ENCODE peak calls at places on chromosomes 2 and 18, in five cellular contexts. One of them, this sample, is unnamed. For H3K4me1, the result is how much of the 10 kb centered on the place peaks cover.

GRCh38 chr2:23505984-23506380 is 121.0 kb downstream of the KLHL29 start:
- DNase-seq in HepG2: no peak
- DNase-seq in GM12878: no peak
- DNase-seq in H1: no peak
- DNase-seq in A549: no peak
- DNase-seq in this sample: no peak

GRCh38 chr2:129479892-129480291 is 499.6 kb upstream of the RAB6C start:
- DNase-seq in A549: no peak
- DNase-seq in H1: no peak
- DNase-seq in HepG2: no peak
- DNase-seq in GM12878: no peak
- DNase-seq in this sample: no peak

GRCh38 chr2:25009954-25010353 is 31.9 kb upstream of the EFR3B start:
- DNase-seq in GM12878: no peak
- DNase-seq in H1: no peak
- DNase-seq in HepG2: no peak
- DNase-seq in A549: peak
- DNase-seq in this sample: no peak

GRCh38 chr2:65417509-65418085 is 14.8 kb downstream of the SPRED2 start:
- DNase-seq in H1: no peak
- DNase-seq in A549: no peak
- DNase-seq in HepG2: no peak
- DNase-seq in GM12878: no peak
- DNase-seq in this sample: no peak

GRCh38 chr2:20484810-20485611 is 38.1 kb downstream of the RHOB start:
- DNase-seq in H1: no peak
- DNase-seq in HepG2: no peak
- DNase-seq in GM12878: no peak
- DNase-seq in A549: no peak
- DNase-seq in this sample: no peak

GRCh38 chr18:24934231-24934932 is 417.6 kb downstream of the ZNF521 start:
- DNase-seq in A549: no peak
- DNase-seq in HepG2: no peak
- DNase-seq in GM12878: no peak
- DNase-seq in H1: no peak
- DNase-seq in this sample: no peak

GRCh38 chr2:218020281-218020680 is 17.5 kb upstream of the TNS1 start:
- DNase-seq in A549: no peak
- DNase-seq in H1: no peak
- DNase-seq in GM12878: no peak
- DNase-seq in HepG2: no peak
- DNase-seq in this sample: no peak

GRCh38 chr2:44707945-44708645 is 233.4 kb upstream of the SIX3 start:
- DNase-seq in HepG2: no peak
- DNase-seq in A549: no peak
- DNase-seq in H1: no peak
- DNase-seq in GM12878: peak
- DNase-seq in this sample: no peak

GRCh38 chr2:96129528-96130120 is 8.7 kb downstream of the ASTL start:
- DNase-seq in A549: no peak
- DNase-seq in GM12878: no peak
- DNase-seq in HepG2: no peak
- DNase-seq in H1: no peak
- DNase-seq in this sample: no peak

GRCh38 chr2:74199275-74199701 is 873 bp downstream of the MTHFD2 start:
- DNase-seq in HepG2: no peak
- DNase-seq in GM12878: no peak
- DNase-seq in H1: no peak
- DNase-seq in A549: no peak
- DNase-seq in this sample: no peak

GRCh38 chr2:48779019-48779418 is 23.5 kb upstream of the LHCGR start:
- DNase-seq in GM12878: no peak
- DNase-seq in HepG2: no peak
- DNase-seq in H1: no peak
- DNase-seq in A549: no peak
- DNase-seq in this sample: no peak

GRCh38 chr2:161077367-161078210 is 82.6 kb upstream of the TANK start:
- DNase-seq in A549: no peak
- DNase-seq in HepG2: no peak
- DNase-seq in H1: no peak
- DNase-seq in GM12878: peak
- DNase-seq in this sample: no peak

GRCh38 chr2:239727776-239728600 is 297.2 kb downstream of the NDUFA10 start:
- DNase-seq in A549: no peak
- DNase-seq in HepG2: no peak
- DNase-seq in H1: no peak
- DNase-seq in GM12878: no peak
- DNase-seq in this sample: no peak

GRCh38 chr2:15986644-15987043 is 46.3 kb downstream of the MYCN start:
- DNase-seq in GM12878: no peak
- DNase-seq in HepG2: no peak
- DNase-seq in H1: no peak
- DNase-seq in A549: no peak
- DNase-seq in this sample: no peak

GRCh38 chr2:15988724-15989123 is 48.4 kb downstream of the MYCN start:
- DNase-seq in A549: no peak
- DNase-seq in HepG2: no peak
- DNase-seq in GM12878: no peak
- DNase-seq in H1: no peak
- DNase-seq in this sample: no peak

GRCh38 chr2:15985531-15985930 is 45.2 kb downstream of the MYCN start:
- DNase-seq in A549: no peak
- DNase-seq in H1: no peak
- DNase-seq in GM12878: no peak
- DNase-seq in HepG2: no peak
- DNase-seq in this sample: no peak

GRCh38 chr2:15984367-15985255 is 44.3 kb downstream of the MYCN start:
- DNase-seq in HepG2: no peak
- DNase-seq in A549: no peak
- DNase-seq in GM12878: no peak
- DNase-seq in H1: no peak
- DNase-seq in this sample: no peak

DNA sequence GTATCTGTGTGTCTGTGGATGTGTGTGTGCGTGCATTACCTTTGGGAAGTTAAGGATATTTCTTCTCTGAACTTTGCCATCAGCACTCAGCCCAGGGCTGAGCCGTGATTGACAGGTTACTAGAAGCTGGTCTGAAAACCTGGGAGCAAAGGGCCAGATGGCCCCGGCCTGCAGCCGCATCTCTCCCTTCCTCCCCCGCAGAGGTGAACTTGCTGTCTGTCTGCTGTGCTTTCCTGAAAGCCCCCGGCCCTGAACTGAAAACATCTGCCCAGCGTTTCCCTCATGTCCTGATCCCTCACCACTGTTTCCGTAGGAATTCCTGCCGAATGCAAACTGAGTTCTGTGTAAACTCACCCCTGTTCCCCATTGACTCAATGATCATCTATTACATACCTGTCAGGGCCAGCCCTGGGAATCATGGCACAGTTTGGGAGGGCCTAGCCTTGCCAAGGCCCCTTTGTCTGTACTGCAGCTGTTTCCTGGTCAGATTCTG is 45.8 kb downstream of the MYCN start:
- DNase-seq in GM12878: no peak
- DNase-seq in A549: no peak
- DNase-seq in HepG2: no peak
- DNase-seq in H1: no peak
- DNase-seq in this sample: no peak
- H3K4me1 ChIP-seq in GM12878: under half
- H3K4me1 ChIP-seq in A549: under half
- H3K4me1 ChIP-seq in HepG2: under half
- H3K4me1 ChIP-seq in H1: under half
- H3K4me1 ChIP-seq in this sample: under half

GRCh38 chr2:173963323-173963816 is 1.8 kb downstream of the SP3 start:
- DNase-seq in HepG2: peak
- DNase-seq in H1: no peak
- DNase-seq in A549: peak
- DNase-seq in GM12878: no peak
- DNase-seq in this sample: peak

GRCh38 chr2:173966274-173967098 is 1.3 kb upstream of the SP3 start:
- DNase-seq in A549: peak
- DNase-seq in HepG2: peak
- DNase-seq in GM12878: no peak
- DNase-seq in H1: no peak
- DNase-seq in this sample: no peak

GRCh38 chr2:173963817-173964564 is 1.2 kb downstream of the SP3 start:
- DNase-seq in GM12878: peak
- DNase-seq in HepG2: peak
- DNase-seq in H1: peak
- DNase-seq in A549: peak
- DNase-seq in this sample: peak

GRCh38 chr2:173964565-173965371 is 405 bp downstream of the SP3 start:
- DNase-seq in H1: peak
- DNase-seq in GM12878: peak
- DNase-seq in HepG2: peak
- DNase-seq in A549: peak
- DNase-seq in this sample: peak

GRCh38 chr2:173965372-173966025 is at the start of gene SP3:
- DNase-seq in HepG2: peak
- DNase-seq in H1: peak
- DNase-seq in A549: peak
- DNase-seq in GM12878: peak
- DNase-seq in this sample: peak
- TF ChIP-seq POLR2A in HepG2: peak
- TF ChIP-seq POLR2A in H1: no peak
- TF ChIP-seq POLR2A in A549: peak
- TF ChIP-seq POLR2A in GM12878: peak
- TF ChIP-seq POLR2A in this sample: peak

GRCh38 chr2:170314744-170315447 is 136.9 kb downstream of the MYO3B start:
- DNase-seq in HepG2: no peak
- DNase-seq in H1: no peak
- DNase-seq in A549: no peak
- DNase-seq in GM12878: no peak
- DNase-seq in this sample: no peak
- TF ChIP-seq EP300 in HepG2: no peak
- TF ChIP-seq EP300 in H1: no peak
- TF ChIP-seq EP300 in A549: no peak
- TF ChIP-seq EP300 in GM12878: no peak
- TF ChIP-seq EP300 in this sample: no peak

GRCh38 chr2:177254433-177255226 is 9.9 kb downstream of the NFE2L2 start:
- DNase-seq in A549: peak
- DNase-seq in H1: peak
- DNase-seq in HepG2: peak
- DNase-seq in GM12878: no peak
- DNase-seq in this sample: no peak
- H3K4me1 ChIP-seq in A549: half or more
- H3K4me1 ChIP-seq in H1: under half
- H3K4me1 ChIP-seq in HepG2: half or more
- H3K4me1 ChIP-seq in GM12878: under half
- H3K4me1 ChIP-seq in this sample: under half

This sample was measured in ovary.